ENCODE peak calls at places on chromosomes 6 and 20, in six cellular contexts. K is WTC11, U is HepG2, P is K562, N is H1, M is GM12878. I is an unnamed sample.

GRCh38 chr6:154569136-154569862 is 58.8 kb upstream of the CNKSR3 start:
- DNase-seq in U (no peak), K (no peak), M (no peak), P (no peak), N (no peak), I (no peak)

GRCh38 chr6:56364482-56365313 is 117.3 kb upstream of the COL21A1 start:
- DNase-seq in M (no peak), N (no peak), K (no peak), U (no peak), P (no peak), I (no peak)

GRCh38 chr20:18545566-18545965 is 21.7 kb upstream of the SMIM26 start:
- DNase-seq in U (no peak), P (no peak), M (no peak), N (no peak), K (no peak), I (no peak)

GRCh38 chr6:63663147-63663877 is 27.7 kb downstream of the PHF3 start:
- DNase-seq in N (no peak), M (no peak), K (no peak), U (no peak), P (no peak), I (no peak)

GRCh38 chr6:90940812-90941481 is 354.1 kb upstream of the MAP3K7 start:
- DNase-seq in M (peak), K (no peak), N (no peak), P (peak), U (peak), I (peak)

GRCh38 chr20:7714549-7714948 is 225.7 kb downstream of the HAO1 start:
- DNase-seq in U (peak), K (no peak), P (no peak), M (no peak), N (no peak), I (no peak)

GRCh38 chr20:23257848-23258746 is 92.5 kb upstream of the NXT1 start:
- DNase-seq in K (no peak), M (no peak), P (no peak), U (no peak), N (peak), I (no peak)

GRCh38 chr6:139149383-139149782 is 14.5 kb downstream of the HECA start:
- DNase-seq in N (no peak), K (no peak), P (no peak), M (no peak), U (no peak), I (no peak)

GRCh38 chr6:23213193-23213592 is 643.8 kb downstream of the HDGFL1 start:
- DNase-seq in K (no peak), U (no peak), M (no peak), N (no peak), P (no peak), I (no peak)

GRCh38 chr6:44742201-44742600 is 354.7 kb downstream of the CDC5L start:
- DNase-seq in U (no peak), K (no peak), N (no peak), M (no peak), P (no peak), I (no peak)

GRCh38 chr20:18443841-18444240 is 23.0 kb downstream of the DZANK1 start:
- DNase-seq in P (no peak), N (no peak), K (no peak), M (no peak), U (no peak), I (no peak)

GRCh38 chr6:167245586-167245985 is 45.5 kb upstream of the UNC93A start:
- DNase-seq in N (no peak), P (no peak), M (no peak), U (no peak), K (no peak), I (no peak)

GRCh38 chr6:153096031-153096430 is 35.1 kb downstream of the RGS17 start:
- DNase-seq in M (no peak), N (no peak), K (no peak), U (no peak), P (no peak), I (no peak)

GRCh38 chr6:47349931-47350330 is 40.2 kb upstream of the TNFRSF21 start:
- DNase-seq in M (no peak), K (no peak), P (no peak), U (no peak), N (no peak), I (no peak)

GRCh38 chr20:24109008-24109407 is 120.4 kb upstream of the GGTLC1 start:
- DNase-seq in M (no peak), K (no peak), N (no peak), P (peak), U (no peak), I (no peak)

GRCh38 chr20:32820000-32820697 is 395 bp downstream of the MAPRE1 start:
- DNase-seq in M (no peak), U (peak), P (peak), K (peak), N (peak), I (peak)

GRCh38 chr20:35947489-35947888 is 6.8 kb downstream of the SCAND1 start:
- DNase-seq in M (no peak), U (peak), P (no peak), N (peak), K (peak), I (peak)

GRCh38 chr20:38883081-38883980 is 42.9 kb upstream of the FAM83D start:
- DNase-seq in P (no peak), K (no peak), N (no peak), U (no peak), M (no peak), I (no peak)

GRCh38 chr6:117483004-117483644 is 650 bp downstream of the DCBLD1 start:
- DNase-seq in M (no peak), U (peak), K (peak), N (peak), P (peak), I (no peak)

GRCh38 chr6:5522147-5522546 is 260.8 kb downstream of the FARS2 start:
- DNase-seq in P (no peak), N (no peak), K (no peak), M (no peak), U (no peak), I (no peak)

GRCh38 chr6:77467038-77467437 is 3.7 kb upstream of the HTR1B start:
- DNase-seq in N (no peak), P (no peak), M (no peak), U (no peak), K (no peak), I (no peak)

GRCh38 chr20:21048841-21049273 is 57.3 kb downstream of the LINC00237 start:
- DNase-seq in U (peak), N (peak), P (peak), M (no peak), K (peak), I (peak)

GRCh38 chr20:57509665-57510237 is 15.2 kb downstream of the CTCFL start:
- DNase-seq in P (peak), N (no peak), U (peak), K (no peak), M (no peak), I (peak)

GRCh38 chr20:16036331-16036730 is 536.9 kb downstream of the KIF16B start:
- DNase-seq in U (no peak), N (no peak), K (no peak), P (no peak), M (no peak), I (no peak)

DNA sequence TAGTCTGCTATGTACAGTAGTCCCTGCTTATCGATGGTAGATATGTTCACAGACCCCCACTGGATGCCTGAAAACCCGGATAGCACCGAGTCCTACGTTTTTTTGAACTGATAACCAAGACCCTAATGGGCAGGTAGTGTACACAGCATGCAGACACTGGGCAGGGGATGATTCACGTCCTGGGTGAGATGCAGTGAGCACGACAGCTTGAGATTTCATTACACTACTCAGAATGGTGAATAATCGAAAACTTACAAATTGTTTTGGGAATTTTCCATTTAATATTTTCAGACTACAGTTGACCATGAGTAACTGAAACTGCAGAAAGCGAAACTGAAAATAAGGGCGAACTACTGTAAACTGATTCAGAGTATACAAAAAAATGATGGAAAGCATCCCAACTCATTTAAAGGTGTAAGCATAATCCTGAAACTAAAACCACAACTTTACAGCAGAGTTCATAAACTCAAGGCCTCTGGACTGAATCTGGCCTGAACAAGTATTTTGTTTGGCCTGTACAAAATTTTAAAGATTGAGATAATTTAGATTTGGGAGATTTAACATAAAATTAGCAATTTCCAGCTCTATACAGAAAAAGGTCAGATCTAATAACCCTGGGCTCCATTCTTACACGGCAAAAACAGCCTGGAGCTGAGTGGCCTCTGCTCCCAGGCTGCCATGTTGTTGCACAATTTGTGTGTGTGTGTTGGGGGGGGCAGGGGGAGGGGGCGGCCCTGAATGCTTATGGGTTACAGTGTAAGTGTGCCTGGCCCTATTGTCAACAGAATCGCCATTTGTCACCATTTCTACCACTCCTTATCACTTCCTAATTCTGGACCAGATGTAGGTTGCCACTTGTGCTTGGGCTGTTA is 34.9 kb downstream of the RNF24 start:
- DNase-seq in U (peak), K (no peak), N (no peak), P (peak), M (no peak), I (no peak)
- TF ChIP-seq ATF3 in U (peak), K (no peak), N (no peak), P (no peak), M (no peak), I (no peak)

GRCh38 chr6:33656844-33657243 is 35.7 kb downstream of the ITPR3 start:
- DNase-seq in K (no peak), M (no peak), P (no peak), U (no peak), N (no peak), I (no peak)

GRCh38 chr6:33655155-33655554 is 34.0 kb downstream of the ITPR3 start:
- DNase-seq in U (no peak), N (no peak), M (no peak), P (no peak), K (no peak), I (no peak)

GRCh38 chr6:33651947-33652346 is 30.8 kb downstream of the ITPR3 start:
- DNase-seq in N (no peak), U (no peak), K (no peak), M (no peak), P (no peak), I (no peak)

GRCh38 chr6:33651403-33651802 is 30.3 kb downstream of the ITPR3 start:
- DNase-seq in K (no peak), P (no peak), U (no peak), N (no peak), M (no peak), I (no peak)
- TF ChIP-seq ATF3 in K (no peak), P (no peak), U (no peak), N (no peak), M (no peak), I (no peak)

DNA sequence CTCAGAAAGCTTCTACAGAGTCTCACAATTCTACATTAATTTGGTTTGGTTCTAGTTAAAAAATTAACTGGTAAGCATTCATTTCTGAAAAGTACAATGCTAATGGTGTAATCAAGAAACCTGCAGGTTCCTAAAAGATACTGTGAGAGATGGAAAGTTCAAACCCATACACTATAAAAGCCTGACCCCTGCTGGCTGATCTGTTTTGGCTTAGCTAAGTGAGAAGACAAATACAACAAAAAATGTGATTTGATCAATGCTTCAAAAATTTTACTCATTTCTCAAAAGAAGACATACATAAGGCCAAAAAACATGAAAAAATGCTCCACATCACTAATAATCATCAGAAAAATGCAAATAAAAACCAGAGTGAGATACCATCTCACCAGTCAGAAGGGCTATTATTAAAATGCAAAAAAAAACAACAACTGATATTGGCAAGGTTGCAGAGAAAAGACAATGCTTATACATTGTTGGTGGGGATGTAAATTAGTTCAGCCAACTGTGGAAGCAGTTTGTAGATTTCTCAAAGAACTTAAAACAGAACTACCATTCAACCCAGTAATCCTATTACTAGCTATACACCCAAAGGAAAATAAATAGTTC is 102.8 kb downstream of the MOXD1 start:
- DNase-seq in P (peak), K (peak), U (peak), M (no peak), N (peak), I (peak)
- TF ChIP-seq ATF3 in P (no peak), K (no peak), U (no peak), M (no peak), N (no peak), I (no peak)

DNA sequence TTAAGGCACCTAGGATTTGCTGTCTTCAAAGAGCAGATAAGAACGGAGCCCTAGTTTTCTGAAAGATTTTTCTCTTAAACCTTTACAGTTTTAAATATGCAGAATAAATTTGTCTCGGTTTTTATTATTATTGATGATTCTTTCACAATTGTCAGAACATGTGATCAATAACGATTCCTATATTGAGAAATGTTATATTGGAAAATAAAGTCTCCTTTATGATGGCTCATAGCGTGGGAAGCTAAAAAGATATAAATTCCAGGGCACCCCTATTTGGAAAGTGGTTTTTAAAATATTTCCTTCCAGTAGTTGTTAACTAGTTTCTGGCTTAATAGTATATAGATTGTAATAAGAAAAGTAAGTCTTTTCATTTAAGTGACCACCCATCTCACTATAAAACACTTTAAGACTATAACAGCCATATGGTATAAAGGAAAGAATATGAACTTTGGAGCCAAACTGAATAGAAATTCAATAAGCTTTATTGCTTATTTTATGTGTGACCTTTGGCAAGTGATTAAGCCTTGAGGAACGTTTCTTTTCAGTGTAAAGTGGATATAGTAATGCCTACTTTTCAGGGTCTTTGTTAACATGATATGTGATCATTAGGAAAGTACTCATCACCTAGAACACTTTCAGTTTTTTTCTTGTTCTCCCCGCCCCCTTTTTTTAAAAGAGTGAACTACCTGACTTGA is 369.6 kb downstream of the LAMA2 start:
- DNase-seq in P (no peak), M (no peak), K (no peak), U (no peak), N (no peak), I (no peak)
- TF ChIP-seq ATF3 in P (no peak), M (no peak), K (no peak), U (no peak), N (no peak), I (no peak)

GRCh38 chr6:3813150-3813780 is 35.9 kb upstream of the FAM50B start:
- DNase-seq in N (no peak), M (no peak), P (peak), K (no peak), U (peak), I (no peak)
- TF ChIP-seq ATF3 in N (no peak), M (no peak), P (no peak), K (no peak), U (no peak), I (no peak)

GRCh38 chr6:21918081-21918480 is 324.5 kb downstream of the SOX4 start:
- DNase-seq in M (no peak), N (no peak), P (no peak), U (no peak), K (no peak), I (no peak)

GRCh38 chr6:21911208-21911607 is 317.7 kb downstream of the SOX4 start:
- DNase-seq in N (no peak), M (no peak), K (no peak), P (no peak), U (no peak), I (no peak)

GRCh38 chr6:21918666-21919065 is 325.1 kb downstream of the SOX4 start:
- DNase-seq in K (no peak), M (no peak), N (no peak), P (no peak), U (no peak), I (no peak)

GRCh38 chr6:21915707-21916399 is 322.3 kb downstream of the SOX4 start:
- DNase-seq in N (no peak), K (no peak), U (no peak), M (no peak), P (no peak), I (no peak)

GRCh38 chr6:21914121-21914973 is 320.8 kb downstream of the SOX4 start:
- DNase-seq in N (no peak), P (no peak), M (no peak), K (no peak), U (no peak), I (no peak)
- TF ChIP-seq ATF3 in N (no peak), P (peak), M (no peak), K (no peak), U (no peak), I (no peak)

I was measured in HCT116.